ENCODE peak calls at places on chromosome 9, in six cellular contexts. T is activated T-helper 1 cell treated with Interleukin-2 at 50 U/mL for 16 hours, F is AG20443, G is activated gamma-delta T cell treated with Interleukin-2 at 50 U/mL for 16 hours, K is D341Med, J is stomach. B is an unnamed sample.

GRCh38 chr9:89434636-89435314 is 63.1 kb downstream of the SEMA4D start:
- DNase-seq in T (no peak), F (no peak), G (no peak), K (no peak), J (no peak), B (no peak)

GRCh38 chr9:27529316-27530278 is at the start of gene MOB3B:
- DNase-seq in T (peak), F (peak), G (peak), K (peak), J (peak), B (peak)

GRCh38 chr9:72533322-72533721 is 11.9 kb downstream of the TMC1 start:
- DNase-seq in T (no peak), F (no peak), G (no peak), K (no peak), J (no peak), B (no peak)

GRCh38 chr9:36987891-36988290 is 46.2 kb downstream of the PAX5 start:
- DNase-seq in T (no peak), F (no peak), G (no peak), K (no peak), J (no peak), B (no peak)

GRCh38 chr9:1005043-1005667 is 28.7 kb downstream of the DMRT3 start:
- DNase-seq in T (no peak), F (peak), G (no peak), K (peak), J (no peak), B (no peak)

GRCh38 chr9:114684036-114684435 is 2.0 kb upstream of the TEX48 start:
- DNase-seq in T (no peak), F (no peak), G (no peak), K (no peak), J (no peak), B (no peak)

GRCh38 chr9:6711403-6711802 is 46.4 kb upstream of the KDM4C start:
- DNase-seq in T (no peak), F (no peak), G (no peak), K (no peak), J (no peak), B (no peak)

GRCh38 chr9:33229359-33230120 is 10.4 kb upstream of the SPINK4 start:
- DNase-seq in T (no peak), F (no peak), G (no peak), K (peak), J (peak), B (no peak)

GRCh38 chr9:91945277-91946074 is 4.6 kb downstream of the ROR2 start:
- DNase-seq in T (no peak), F (peak), G (no peak), K (no peak), J (peak), B (no peak)

GRCh38 chr9:89837911-89838310 is 233.1 kb downstream of the GADD45G start:
- DNase-seq in T (no peak), F (no peak), G (no peak), K (no peak), J (no peak), B (no peak)

B was measured in CD4-positive, alpha-beta T cell.